ENCODE peak calls at places on chromosomes 6 and 20, in five cellular contexts. L is IMR-90, X is HepG2, K is SK-N-SH, W is H1. S is an unnamed sample.

GRCh38 chr20:21175433-21175832 is 49.6 kb downstream of the KIZ start:
- DNase-seq in L (no peak), K (no peak), X (peak; percentile 18), W (no peak), S (no peak)

GRCh38 chr20:38127011-38127621 is 38.0 kb downstream of the TGM2 start:
- DNase-seq in X (no peak), K (no peak), W (no peak), L (peak; percentile 83), S (peak; percentile 52)

GRCh38 chr20:50467618-50468373 is 42.4 kb upstream of the PTPN1 start:
- DNase-seq in X (peak; percentile 77), W (no peak), L (peak; percentile 50), K (peak; percentile 57), S (peak; percentile 75)

GRCh38 chr6:158220786-158221442 is 52.8 kb downstream of the GTF2H5 start:
- DNase-seq in X (peak; percentile 78), L (peak; percentile 78), K (peak; percentile 85), W (peak; percentile 90), S (peak; percentile 80)

GRCh38 chr6:125100018-125100652 is 53.4 kb upstream of the TPD52L1 start:
- DNase-seq in W (no peak), L (no peak), K (no peak), X (no peak), S (no peak)

GRCh38 chr20:828987-829386 is 4.5 kb upstream of the FAM110A start:
- DNase-seq in L (no peak), X (no peak), W (no peak), K (peak; percentile 48), S (no peak)

GRCh38 chr6:162026843-162027242 is 700.7 kb downstream of the PRKN start:
- DNase-seq in W (no peak), X (no peak), K (no peak), L (no peak), S (no peak)

GRCh38 chr20:52311209-52311794 is 119.7 kb upstream of the ZFP64 start:
- DNase-seq in K (no peak), L (no peak), X (no peak), W (peak; percentile 49), S (no peak)

GRCh38 chr6:73521351-73522254 is 771 bp upstream of the EEF1A1 start:
- DNase-seq in L (peak; percentile 91), W (peak; percentile 91), X (peak; percentile 69), K (peak; percentile 83), S (peak; percentile 47)

GRCh38 chr6:30942338-30943060 is 1.7 kb downstream of the MUCL3 start:
- DNase-seq in K (peak; percentile 41), L (peak; percentile 76), W (peak; percentile 95), X (peak; percentile 86), S (peak; percentile 85)

GRCh38 chr6:16733085-16733484 is 28.2 kb downstream of the ATXN1 start:
- DNase-seq in X (no peak), L (no peak), W (no peak), K (no peak), S (no peak)

GRCh38 chr6:33699739-33700138 is 11.8 kb downstream of the UQCC2 start:
- DNase-seq in L (no peak), W (no peak), K (no peak), X (no peak), S (no peak)

GRCh38 chr20:50189681-50190250 is 864 bp upstream of the CEBPB start:
- DNase-seq in W (no peak), X (peak; percentile 79), K (no peak), L (no peak), S (no peak)

GRCh38 chr6:28068067-28068466 is 12.3 kb upstream of the ZNF165 start:
- DNase-seq in X (no peak), W (no peak), K (no peak), L (no peak), S (no peak)
- TF ChIP-seq RFX5 in X (no peak), W (no peak), K (no peak), L (no peak), S (no peak)

GRCh38 chr6:122476131-122476530 is 4.5 kb upstream of the SERINC1 start:
- DNase-seq in L (peak; percentile 33), X (peak; percentile 24), K (peak; percentile 38), W (no peak), S (peak; percentile 33)
- TF ChIP-seq CTCF in L (peak; percentile 62), X (peak; percentile 47), K (peak; percentile 76), W (no peak), S (peak; percentile 47)

GRCh38 chr20:12152996-12153395 is 235.3 kb downstream of the BTBD3 start:
- DNase-seq in L (peak; percentile 90), K (no peak), W (no peak), X (peak; percentile 6), S (no peak)
- TF ChIP-seq RFX5 in L (no peak), K (no peak), W (no peak), X (no peak), S (no peak)

GRCh38 chr6:64014581-64014980 is 379.0 kb downstream of the PHF3 start:
- DNase-seq in X (no peak), W (no peak), K (no peak), L (no peak), S (no peak)

GRCh38 chr6:64010646-64011045 is 375.0 kb downstream of the PHF3 start:
- DNase-seq in K (no peak), X (no peak), L (no peak), W (no peak), S (no peak)

GRCh38 chr6:64013061-64013410 is 377.4 kb downstream of the PHF3 start:
- DNase-seq in L (no peak), X (no peak), K (peak; percentile 32), W (no peak), S (no peak)

GRCh38 chr6:64010010-64010409 is 374.4 kb downstream of the PHF3 start:
- DNase-seq in X (no peak), W (no peak), L (no peak), K (no peak), S (no peak)

GRCh38 chr6:64012351-64013060 is 376.9 kb downstream of the PHF3 start:
- DNase-seq in W (no peak), K (peak; percentile 75), X (peak; percentile 61), L (peak; percentile 78), S (peak; percentile 2)
- TF ChIP-seq CTCF in W (no peak), K (peak; percentile 97), X (peak; percentile 93), L (peak; percentile 91), S (peak; percentile 39)

DNA sequence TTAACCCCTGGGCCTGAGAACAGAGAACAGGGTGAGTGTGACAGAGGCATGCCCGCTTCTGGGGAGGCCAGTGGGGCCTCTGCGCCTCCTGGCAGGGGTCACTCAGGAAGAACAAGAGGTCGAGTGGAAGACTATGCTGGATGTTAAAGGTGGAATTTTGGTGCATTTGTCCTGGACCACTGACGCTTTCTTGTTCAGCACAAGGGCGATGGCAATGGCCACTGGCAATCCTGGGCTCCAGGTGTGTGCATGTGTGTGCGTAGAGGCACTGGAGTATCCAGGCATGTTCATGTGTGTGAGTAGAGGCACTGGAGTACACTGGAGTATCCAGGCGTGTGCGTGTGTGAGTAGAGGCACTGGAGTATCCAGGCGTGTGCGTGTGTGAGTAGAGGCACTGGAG is 23.5 kb upstream of the NPBWR2 start:
- DNase-seq in K (no peak), L (no peak), X (no peak), W (no peak), S (no peak)
- TF ChIP-seq RFX5 in K (no peak), L (no peak), X (no peak), W (no peak), S (no peak)

DNA sequence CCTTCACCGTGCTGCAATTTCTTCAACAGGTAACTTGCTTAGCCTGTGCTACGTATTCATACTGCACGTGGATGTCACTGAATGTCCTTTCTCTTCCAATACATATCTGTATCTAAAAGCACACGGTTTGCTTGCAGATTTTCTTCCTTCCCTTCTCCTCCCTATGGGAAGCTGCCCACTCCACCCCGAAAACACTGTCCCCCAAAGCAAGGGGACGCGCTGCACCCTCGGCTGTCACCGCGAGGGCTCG is 708 bp downstream of the TMX4 start:
- DNase-seq in W (no peak), L (peak; percentile 15), K (no peak), X (no peak), S (peak; percentile 85)
- TF ChIP-seq CTCF in W (no peak), L (no peak), K (no peak), X (no peak), S (no peak)

DNA sequence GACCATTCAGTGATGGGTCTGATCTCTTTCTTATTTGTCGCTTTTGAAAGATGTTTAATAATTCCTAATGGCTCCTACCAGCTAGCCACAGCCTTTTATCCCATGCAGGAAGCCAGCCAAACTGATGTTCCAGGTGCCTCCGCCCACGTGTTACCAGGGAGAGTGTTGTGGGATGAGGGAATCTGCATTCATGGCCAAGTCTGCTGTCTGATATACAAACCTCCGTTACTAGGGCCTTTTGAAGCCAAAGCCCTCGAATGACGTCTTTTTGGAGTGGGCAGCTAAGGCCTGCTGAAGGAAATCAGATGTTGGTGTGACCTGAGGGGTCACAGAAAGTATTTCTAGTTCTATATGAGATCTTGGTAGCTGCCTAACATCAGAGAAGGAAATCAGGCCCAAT is 21.3 kb downstream of the STK35 start:
- DNase-seq in X (no peak), L (peak; percentile 97), W (no peak), K (no peak), S (no peak)
- TF ChIP-seq RFX5 in X (no peak), L (peak; percentile 6), W (no peak), K (no peak), S (no peak)

GRCh38 chr20:3406481-3407425 is 716 bp downstream of the DNAAF9 start:
- DNase-seq in K (peak; percentile 57), L (peak; percentile 40), W (peak; percentile 50), X (peak; percentile 16), S (no peak)
- TF ChIP-seq CTCF in K (peak; percentile 43), L (no peak), W (no peak), X (no peak), S (no peak)

GRCh38 chr6:137350857-137351256 is 131.7 kb upstream of the IFNGR1 start:
- DNase-seq in X (no peak), W (no peak), K (no peak), L (no peak), S (no peak)

GRCh38 chr6:137348777-137349176 is 129.6 kb upstream of the IFNGR1 start:
- DNase-seq in W (no peak), L (no peak), X (no peak), K (no peak), S (no peak)

GRCh38 chr6:137351890-137352289 is 132.7 kb upstream of the IFNGR1 start:
- DNase-seq in X (peak; percentile 86), L (peak; percentile 79), W (no peak), K (no peak), S (no peak)

GRCh38 chr6:137352859-137353258 is 133.7 kb upstream of the IFNGR1 start:
- DNase-seq in X (peak; percentile 93), L (no peak), K (no peak), W (no peak), S (peak; percentile 18)

DNA sequence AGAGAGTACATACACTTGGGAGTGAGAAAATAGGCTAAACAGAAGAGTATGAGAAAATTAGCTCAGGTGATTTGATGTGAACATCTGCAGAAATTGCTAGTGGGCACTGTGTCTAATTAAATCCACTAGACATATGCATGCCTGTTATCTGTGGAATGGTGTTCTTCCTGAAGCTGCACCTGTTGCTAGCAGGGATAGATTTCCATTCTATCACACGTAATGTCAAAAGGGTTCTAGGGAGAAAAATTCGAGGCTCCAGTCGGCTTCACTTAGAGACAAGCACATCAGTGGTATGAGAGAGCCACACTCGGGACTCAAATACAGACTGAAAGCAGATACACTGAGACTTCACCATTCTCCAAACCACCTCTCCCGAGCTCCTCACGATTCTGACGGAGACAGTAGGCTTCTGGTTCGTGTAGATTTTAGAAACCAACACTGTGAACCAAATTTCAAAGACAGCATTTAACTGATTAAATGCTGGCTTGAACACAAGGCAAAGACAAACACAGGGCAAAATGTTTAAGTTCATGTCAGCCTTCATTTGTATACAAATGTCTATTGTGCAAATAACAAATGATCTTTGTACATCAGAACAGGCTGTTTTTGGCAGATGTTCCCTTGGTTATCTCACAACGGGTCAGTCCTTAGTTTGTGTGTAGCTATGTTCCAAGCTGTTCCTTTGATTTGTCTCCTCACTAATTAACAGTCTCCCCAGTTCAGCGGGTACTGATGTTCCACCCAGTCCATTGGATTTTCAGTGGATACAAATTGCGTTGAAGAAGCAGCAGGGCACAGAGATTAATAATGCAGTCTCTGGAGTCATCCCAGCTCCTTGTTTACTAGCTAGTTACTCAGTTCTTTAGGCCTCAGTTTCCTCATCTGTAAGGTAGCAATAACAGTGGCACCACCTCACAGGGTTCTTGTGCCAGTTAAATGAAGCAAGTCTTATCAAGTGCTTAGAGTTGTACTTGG is 131.0 kb upstream of the IFNGR1 start:
- DNase-seq in L (no peak), X (peak; percentile 94), K (no peak), W (no peak), S (no peak)
- TF ChIP-seq RFX5 in L (no peak), X (no peak), K (no peak), W (no peak), S (no peak)

S was measured in A549.